ENCODE peak calls at places on chromosomes 4 and X, in four cellular contexts. X is fibroblast of pulmonary artery; L is CD4-positive, CD25-positive, alpha-beta regulatory T cell; T is right cardiac atrium. C is an unnamed sample.

GRCh38 chrX:2561461-2561860 is 60.7 kb upstream of the DHRSX start:
- DNase-seq in T (no peak), X (no peak), L (no peak), C (no peak)

GRCh38 chr4:121100093-121100775 is 27.9 kb upstream of the NDNF start:
- DNase-seq in L (no peak), T (no peak), X (no peak), C (no peak)

GRCh38 chr4:48112017-48112667 is 21.9 kb downstream of the TXK start:
- DNase-seq in T (no peak), X (no peak), L (no peak), C (no peak)

GRCh38 chr4:169220854-169221311 is 49.9 kb downstream of the SH3RF1 start:
- DNase-seq in L (no peak), X (no peak), T (no peak), C (no peak)

GRCh38 chr4:83212041-83212851 is 72.4 kb downstream of the COQ2 start:
- DNase-seq in T (no peak), X (no peak), L (peak), C (peak)

GRCh38 chr4:6473264-6474052 is 1.0 kb upstream of the PPP2R2C start:
- DNase-seq in L (no peak), X (no peak), T (no peak), C (no peak)

GRCh38 chr4:121551881-121552280 is 144.9 kb downstream of the ANXA5 start:
- DNase-seq in T (no peak), X (peak), L (no peak), C (no peak)

GRCh38 chr4:34720563-34720962 is 1523.8 kb downstream of the ARAP2 start:
- DNase-seq in X (peak), L (peak), T (no peak), C (peak)

GRCh38 chr4:8770518-8771257 is 101.0 kb downstream of the HMX1 start:
- DNase-seq in X (no peak), L (no peak), T (no peak), C (peak)

GRCh38 chr4:56128231-56128630 is 179.5 kb downstream of the CEP135 start:
- DNase-seq in X (peak), L (no peak), T (no peak), C (no peak)

GRCh38 chrX:23937100-23937499 is 29.3 kb downstream of the CXorf58 start:
- DNase-seq in X (no peak), T (no peak), L (no peak), C (no peak)

GRCh38 chrX:129534816-129535578 is 5.1 kb upstream of the OCRL start:
- DNase-seq in X (no peak), L (no peak), T (no peak), C (no peak)

GRCh38 chr4:81724925-81725329 is 253.2 kb upstream of the RASGEF1B start:
- DNase-seq in X (no peak), T (peak), L (peak), C (peak)

GRCh38 chrX:19544693-19545305 is 29.5 kb upstream of the MAP3K15 start:
- DNase-seq in T (no peak), X (peak), L (peak), C (peak)

GRCh38 chrX:122579036-122579435 is 605.0 kb upstream of the GRIA3 start:
- DNase-seq in T (no peak), L (no peak), X (no peak), C (no peak)

GRCh38 chrX:115226929-115227328 is 7.0 kb downstream of the LRCH2 start:
- DNase-seq in L (peak), T (no peak), X (peak), C (no peak)

GRCh38 chr4:158850371-158850770 is 81.5 kb downstream of the FNIP2 start:
- DNase-seq in X (no peak), L (no peak), T (no peak), C (no peak)

GRCh38 chrX:68343551-68343950 is 89.7 kb downstream of the OPHN1 start:
- DNase-seq in T (no peak), X (no peak), L (no peak), C (no peak)

GRCh38 chr4:70994387-70995099 is 1.1 kb downstream of the DCK start:
- DNase-seq in T (no peak), X (no peak), L (peak), C (no peak)

GRCh38 chr4:25144870-25145481 is 15.3 kb downstream of the SEPSECS start:
- DNase-seq in T (no peak), X (peak), L (peak), C (peak)

GRCh38 chr4:15755781-15756180 is 22.3 kb upstream of the CD38 start:
- DNase-seq in T (no peak), L (peak), X (no peak), C (no peak)

GRCh38 chr4:6386091-6386490 is 86.3 kb downstream of the PPP2R2C start:
- DNase-seq in L (no peak), T (no peak), X (no peak), C (no peak)

GRCh38 chrX:65894138-65894537 is 145.7 kb downstream of the VSIG4 start:
- DNase-seq in T (no peak), L (peak), X (no peak), C (no peak)

GRCh38 chr4:19262467-19262866 is 989.2 kb upstream of the SLIT2 start:
- DNase-seq in T (no peak), L (no peak), X (peak), C (no peak)

GRCh38 chrX:68570598-68570997 is 71.7 kb downstream of the YIPF6 start:
- DNase-seq in T (no peak), L (no peak), X (peak), C (no peak)

GRCh38 chrX:12441376-12442128 is 303.3 kb downstream of the FRMPD4 start:
- DNase-seq in T (no peak), L (no peak), X (peak), C (no peak)

GRCh38 chr4:184680698-184681097 is 31.2 kb downstream of the PRIMPOL start:
- DNase-seq in X (no peak), T (no peak), L (no peak), C (no peak)

GRCh38 chr4:4386296-4386735 is 586 bp upstream of the NSG1 start:
- DNase-seq in T (no peak), L (peak), X (peak), C (peak)

DNA sequence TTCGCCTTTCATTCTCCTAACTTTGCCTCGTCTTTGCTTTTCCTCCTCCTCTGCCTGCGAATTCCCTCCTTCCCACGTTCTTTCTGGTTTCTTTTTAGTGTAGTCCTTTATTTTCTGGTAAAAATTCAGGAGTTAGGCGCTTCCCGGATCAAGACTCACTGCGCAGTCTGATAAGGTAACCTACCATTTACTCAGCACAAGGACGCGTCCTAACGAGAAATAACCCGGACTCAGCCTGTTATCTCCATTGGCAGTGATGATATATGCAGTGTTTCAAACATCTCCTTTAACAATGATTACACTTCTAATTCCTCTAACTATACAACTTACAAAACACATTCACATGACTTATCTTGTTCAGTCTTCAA is 357 bp upstream of the ETNPPL start:
- DNase-seq in T (no peak), X (peak), L (no peak), C (no peak)
- H3K4me3 ChIP-seq in T (peak), X (peak), L (peak), C (no peak)

GRCh38 chr4:40718571-40718970 is 31.2 kb upstream of the NSUN7 start:
- DNase-seq in L (no peak), T (no peak), X (no peak), C (no peak)
- H3K4me3 ChIP-seq in L (no peak), T (no peak), X (no peak), C (no peak)

DNA sequence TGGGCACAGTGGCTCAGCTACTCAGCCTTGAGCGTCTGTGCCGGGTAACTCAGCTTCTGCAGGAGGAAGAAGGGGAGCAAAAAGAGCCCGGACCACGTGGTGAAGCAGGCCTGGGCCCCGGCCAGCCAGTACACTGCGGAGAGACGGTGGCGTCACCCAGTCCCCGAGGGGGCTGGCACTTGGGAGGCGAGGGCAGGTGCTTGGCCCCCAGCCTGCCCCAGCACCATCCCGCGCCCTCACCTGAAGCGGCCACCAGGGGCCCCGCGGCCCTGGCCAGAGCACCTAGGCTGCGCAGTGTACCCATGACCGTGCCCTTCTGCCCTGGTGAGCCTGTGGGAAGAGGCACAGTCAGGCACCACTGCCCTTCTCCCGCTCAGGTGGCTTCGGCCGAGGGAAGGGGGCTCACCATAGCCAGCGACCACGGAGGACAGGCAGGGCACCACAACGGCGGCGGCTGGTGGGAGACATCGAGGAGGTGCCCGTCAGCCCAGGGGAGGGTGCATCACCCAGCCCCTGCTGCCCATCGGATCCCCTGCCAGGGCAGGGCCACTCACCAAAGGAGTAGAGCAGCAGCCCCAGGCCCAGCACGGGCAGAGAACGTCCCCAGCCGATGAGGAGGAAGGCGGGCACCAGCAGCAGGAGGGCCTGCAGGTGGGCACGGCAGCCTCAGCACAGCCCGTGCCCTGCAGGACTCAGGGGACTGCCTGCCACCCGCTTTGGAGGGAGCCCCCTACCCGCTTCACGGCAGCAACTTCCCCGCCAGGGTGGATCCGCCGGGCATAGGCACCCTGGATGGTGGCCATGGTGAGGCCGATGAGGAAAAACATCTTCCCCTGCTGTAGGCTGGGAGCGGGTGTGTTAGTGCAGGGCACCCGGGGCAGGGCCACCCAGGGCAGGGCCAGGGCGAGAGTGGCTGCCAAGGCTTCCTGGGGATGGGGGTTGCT is 32.1 kb downstream of the NOP14 start:
- DNase-seq in T (no peak), L (no peak), X (no peak), C (no peak)
- H3K4me3 ChIP-seq in T (no peak), L (no peak), X (no peak), C (no peak)

GRCh38 chrX:13816899-13817298 is at the start of gene GPM6B:
- DNase-seq in L (no peak), T (no peak), X (no peak), C (no peak)
- H3K4me3 ChIP-seq in L (no peak), T (no peak), X (no peak), C (no peak)

GRCh38 chr4:126853715-126854114 is 779.0 kb upstream of the INTU start:
- DNase-seq in X (no peak), T (no peak), L (no peak), C (no peak)

GRCh38 chr4:126851391-126851790 is 781.4 kb upstream of the INTU start:
- DNase-seq in T (no peak), L (no peak), X (no peak), C (no peak)

GRCh38 chr4:126850286-126850685 is 782.5 kb upstream of the INTU start:
- DNase-seq in L (no peak), T (no peak), X (peak), C (peak)
- H3K4me3 ChIP-seq in L (no peak), T (no peak), X (no peak), C (no peak)

C was measured in Jurkat, Clone E6-1.